ENCODE peak calls at places on chromosomes 1 and 21, in nine cellular contexts. One of them, this sample, is unnamed.
A peak's percentile ranks its signal among the peaks of the same experiment; 100 is the strongest.

GRCh38 chr1:84385347-84385746 is 12.9 kb upstream of the DNASE2B start:
- DNase-seq in stomach: no peak
- DNase-seq in transverse colon: no peak
- DNase-seq in dorsolateral prefrontal cortex: no peak
- DNase-seq in K562: no peak
- DNase-seq in PC-9: no peak
- DNase-seq in colonic mucosa: no peak
- DNase-seq in lung: no peak
- DNase-seq in vagina: no peak
- DNase-seq in this sample: no peak

GRCh38 chr21:33412832-33413519 is 9.8 kb downstream of the IFNGR2 start:
- DNase-seq in stomach: peak; percentile 37
- DNase-seq in transverse colon: peak; percentile 58
- DNase-seq in dorsolateral prefrontal cortex: no peak
- DNase-seq in K562: no peak
- DNase-seq in PC-9: no peak
- DNase-seq in colonic mucosa: peak; percentile 58
- DNase-seq in lung: no peak
- DNase-seq in vagina: no peak
- DNase-seq in this sample: peak; percentile 73

GRCh38 chr1:175373786-175374623 is 181.4 kb upstream of the KIAA0040 start:
- DNase-seq in stomach: no peak
- DNase-seq in transverse colon: no peak
- DNase-seq in dorsolateral prefrontal cortex: no peak
- DNase-seq in K562: peak; percentile 66
- DNase-seq in PC-9: no peak
- DNase-seq in colonic mucosa: peak; percentile 23
- DNase-seq in lung: no peak
- DNase-seq in vagina: no peak
- DNase-seq in this sample: peak; percentile 11

GRCh38 chr1:213491468-213491867 is 440.4 kb downstream of the RPS6KC1 start:
- DNase-seq in stomach: no peak
- DNase-seq in transverse colon: peak; percentile 21
- DNase-seq in dorsolateral prefrontal cortex: no peak
- DNase-seq in K562: no peak
- DNase-seq in PC-9: no peak
- DNase-seq in colonic mucosa: no peak
- DNase-seq in lung: no peak
- DNase-seq in vagina: no peak
- DNase-seq in this sample: no peak

GRCh38 chr1:244030481-244031040 is 20.5 kb upstream of the ZBTB18 start:
- DNase-seq in stomach: no peak
- DNase-seq in transverse colon: no peak
- DNase-seq in dorsolateral prefrontal cortex: no peak
- DNase-seq in K562: no peak
- DNase-seq in PC-9: no peak
- DNase-seq in colonic mucosa: no peak
- DNase-seq in lung: no peak
- DNase-seq in vagina: no peak
- DNase-seq in this sample: no peak

GRCh38 chr1:203663294-203663693 is 36.7 kb downstream of the ATP2B4 start:
- DNase-seq in stomach: no peak
- DNase-seq in transverse colon: no peak
- DNase-seq in dorsolateral prefrontal cortex: no peak
- DNase-seq in K562: no peak
- DNase-seq in PC-9: peak; percentile 88
- DNase-seq in colonic mucosa: no peak
- DNase-seq in lung: no peak
- DNase-seq in vagina: no peak
- DNase-seq in this sample: peak; percentile 29

GRCh38 chr1:28887418-28887834 is 26.9 kb upstream of the EPB41 start:
- DNase-seq in stomach: peak; percentile 42
- DNase-seq in transverse colon: peak; percentile 60
- DNase-seq in dorsolateral prefrontal cortex: no peak
- DNase-seq in K562: peak; percentile 31
- DNase-seq in PC-9: no peak
- DNase-seq in colonic mucosa: peak; percentile 41
- DNase-seq in lung: no peak
- DNase-seq in vagina: no peak
- DNase-seq in this sample: peak; percentile 23

GRCh38 chr21:45332981-45333582 is 45.4 kb upstream of the POFUT2 start:
- DNase-seq in stomach: no peak
- DNase-seq in transverse colon: no peak
- DNase-seq in dorsolateral prefrontal cortex: no peak
- DNase-seq in K562: no peak
- DNase-seq in PC-9: no peak
- DNase-seq in colonic mucosa: no peak
- DNase-seq in lung: no peak
- DNase-seq in vagina: no peak
- DNase-seq in this sample: no peak

GRCh38 chr1:26044971-26045711 is 777 bp downstream of the SLC30A2 start:
- DNase-seq in stomach: no peak
- DNase-seq in transverse colon: no peak
- DNase-seq in dorsolateral prefrontal cortex: no peak
- DNase-seq in K562: peak; percentile 59
- DNase-seq in PC-9: no peak
- DNase-seq in colonic mucosa: no peak
- DNase-seq in lung: no peak
- DNase-seq in vagina: no peak
- DNase-seq in this sample: peak; percentile 20

DNA sequence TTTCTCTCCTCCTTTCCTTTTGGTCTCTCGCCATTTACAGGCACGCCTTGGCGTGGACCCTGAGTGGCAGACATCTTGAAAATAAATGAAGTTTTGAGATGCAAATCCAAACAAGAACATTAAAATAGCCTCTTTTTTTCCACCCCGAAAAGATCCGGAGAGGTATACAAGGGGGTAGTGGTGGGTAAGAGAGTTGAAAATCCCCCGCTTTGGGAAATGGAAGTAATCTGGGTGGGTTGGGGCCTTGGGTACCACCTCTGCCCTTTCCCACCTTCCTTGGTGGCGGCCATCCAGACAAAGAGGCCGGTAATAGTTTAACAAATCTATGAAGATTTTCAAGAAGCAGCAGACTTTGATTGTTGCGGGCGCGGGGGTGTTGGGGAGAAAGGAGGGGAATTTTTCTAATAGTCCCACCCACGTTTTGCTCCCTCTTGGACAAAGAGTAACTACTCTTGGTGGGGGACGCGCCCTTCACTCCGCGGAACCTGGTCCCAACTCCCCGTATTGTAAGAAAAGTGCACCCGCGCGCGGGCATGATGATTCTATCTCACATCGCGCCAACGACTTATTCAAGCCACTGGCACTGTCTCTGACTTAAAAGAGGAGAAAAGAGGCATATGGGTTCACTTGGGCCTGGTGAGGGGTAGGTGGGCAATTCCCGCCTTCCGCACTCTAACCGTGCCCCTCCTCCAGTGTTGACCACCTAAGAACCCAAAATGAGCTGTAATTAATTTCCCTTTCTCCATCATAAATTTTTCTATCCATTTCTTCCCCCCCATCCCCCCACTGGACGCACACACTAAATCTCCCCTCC is 3.9 kb upstream of the FOXD3 start:
- DNase-seq in stomach: no peak
- DNase-seq in transverse colon: no peak
- DNase-seq in dorsolateral prefrontal cortex: no peak
- DNase-seq in K562: no peak
- DNase-seq in PC-9: no peak
- DNase-seq in colonic mucosa: no peak
- DNase-seq in lung: no peak
- DNase-seq in vagina: no peak
- DNase-seq in this sample: no peak
- H3K27me3 ChIP-seq in stomach: peaks cover 61% of the 10 kb centered on the region
- H3K27me3 ChIP-seq in transverse colon: peaks cover 100% of the 10 kb centered on the region
- H3K27me3 ChIP-seq in dorsolateral prefrontal cortex: peaks cover 82% of the 10 kb centered on the region
- H3K27me3 ChIP-seq in K562: no peaks in the 10 kb centered on the region
- H3K27me3 ChIP-seq in PC-9: peaks cover 16% of the 10 kb centered on the region
- H3K27me3 ChIP-seq in colonic mucosa: peaks cover 77% of the 10 kb centered on the region
- H3K27me3 ChIP-seq in lung: no peaks in the 10 kb centered on the region
- H3K27me3 ChIP-seq in vagina: peaks cover 52% of the 10 kb centered on the region
- H3K27me3 ChIP-seq in this sample: peaks cover 13% of the 10 kb centered on the region

GRCh38 chr1:159015440-159015909 is 5.8 kb downstream of the IFI16 start:
- DNase-seq in stomach: peak; percentile 47
- DNase-seq in transverse colon: peak; percentile 67
- DNase-seq in dorsolateral prefrontal cortex: no peak
- DNase-seq in K562: peak; percentile 72
- DNase-seq in PC-9: no peak
- DNase-seq in colonic mucosa: peak; percentile 64
- DNase-seq in lung: peak; percentile 70
- DNase-seq in vagina: no peak
- DNase-seq in this sample: peak; percentile 56
- H3K4me3 ChIP-seq in stomach: no peak overlapping the region
- H3K4me3 ChIP-seq in transverse colon: no peak overlapping the region
- H3K4me3 ChIP-seq in dorsolateral prefrontal cortex: no peak overlapping the region
- H3K4me3 ChIP-seq in K562: no peak overlapping the region
- H3K4me3 ChIP-seq in PC-9: no peak overlapping the region
- H3K4me3 ChIP-seq in colonic mucosa: no peak overlapping the region
- H3K4me3 ChIP-seq in lung: no peak overlapping the region
- H3K4me3 ChIP-seq in vagina: peak overlapping the region; percentile 18
- H3K4me3 ChIP-seq in this sample: no peak overlapping the region

DNA sequence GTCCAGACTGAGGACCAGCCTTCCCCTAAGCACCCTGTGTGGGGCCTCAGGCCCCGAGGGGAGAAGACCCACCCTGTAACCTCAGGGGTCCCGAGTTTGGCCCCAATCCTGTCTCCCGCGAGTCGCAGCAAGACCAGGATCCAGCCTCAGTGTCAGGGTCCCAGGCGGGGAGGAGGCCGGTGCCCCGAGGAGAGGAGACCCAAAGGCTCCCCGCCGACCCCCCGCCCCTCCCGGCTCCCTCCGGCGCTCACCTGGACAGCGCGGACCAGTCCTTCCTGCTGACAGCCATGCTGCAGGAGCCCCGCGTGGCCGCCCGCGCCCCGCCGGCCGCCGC is at the start of gene LAD1:
- DNase-seq in stomach: no peak
- DNase-seq in transverse colon: no peak
- DNase-seq in dorsolateral prefrontal cortex: no peak
- DNase-seq in K562: no peak
- DNase-seq in PC-9: no peak
- DNase-seq in colonic mucosa: no peak
- DNase-seq in lung: no peak
- DNase-seq in vagina: no peak
- DNase-seq in this sample: no peak
- H3K27ac ChIP-seq in stomach: peak within 1 kb of the TSS; percentile 84
- H3K27ac ChIP-seq in transverse colon: peak within 1 kb of the TSS; percentile 88
- H3K27ac ChIP-seq in dorsolateral prefrontal cortex: no peak within 1 kb of the TSS
- H3K27ac ChIP-seq in K562: no peak within 1 kb of the TSS
- H3K27ac ChIP-seq in PC-9: peak within 1 kb of the TSS; percentile 61
- H3K27ac ChIP-seq in colonic mucosa: peak within 1 kb of the TSS; percentile 92
- H3K27ac ChIP-seq in lung: no peak within 1 kb of the TSS
- H3K27ac ChIP-seq in vagina: peak within 1 kb of the TSS; percentile 80
- H3K27ac ChIP-seq in this sample: peak within 1 kb of the TSS; percentile 99

GRCh38 chr1:162026906-162027305 is 3.2 kb upstream of the OLFML2B start:
- DNase-seq in stomach: no peak
- DNase-seq in transverse colon: no peak
- DNase-seq in dorsolateral prefrontal cortex: no peak
- DNase-seq in K562: no peak
- DNase-seq in PC-9: no peak
- DNase-seq in colonic mucosa: no peak
- DNase-seq in lung: no peak
- DNase-seq in vagina: no peak
- DNase-seq in this sample: no peak
- H3K27me3 ChIP-seq in stomach: no peaks in the 10 kb centered on the region
- H3K27me3 ChIP-seq in transverse colon: peaks cover 21% of the 10 kb centered on the region
- H3K27me3 ChIP-seq in dorsolateral prefrontal cortex: peaks cover 5% of the 10 kb centered on the region
- H3K27me3 ChIP-seq in K562: peaks cover 48% of the 10 kb centered on the region
- H3K27me3 ChIP-seq in PC-9: peaks cover 10% of the 10 kb centered on the region
- H3K27me3 ChIP-seq in colonic mucosa: peaks cover 3% of the 10 kb centered on the region
- H3K27me3 ChIP-seq in lung: no peaks in the 10 kb centered on the region
- H3K27me3 ChIP-seq in vagina: no peaks in the 10 kb centered on the region
- H3K27me3 ChIP-seq in this sample: no peaks in the 10 kb centered on the region

GRCh38 chr1:206693592-206693991 is 8.9 kb downstream of the MAPKAPK2 start:
- DNase-seq in stomach: no peak
- DNase-seq in transverse colon: no peak
- DNase-seq in dorsolateral prefrontal cortex: no peak
- DNase-seq in K562: no peak
- DNase-seq in PC-9: no peak
- DNase-seq in colonic mucosa: no peak
- DNase-seq in lung: no peak
- DNase-seq in vagina: no peak
- DNase-seq in this sample: no peak
- H3K4me3 ChIP-seq in stomach: no peak overlapping the region
- H3K4me3 ChIP-seq in transverse colon: no peak overlapping the region
- H3K4me3 ChIP-seq in dorsolateral prefrontal cortex: no peak overlapping the region
- H3K4me3 ChIP-seq in K562: no peak overlapping the region
- H3K4me3 ChIP-seq in PC-9: no peak overlapping the region
- H3K4me3 ChIP-seq in colonic mucosa: no peak overlapping the region
- H3K4me3 ChIP-seq in lung: no peak overlapping the region
- H3K4me3 ChIP-seq in vagina: no peak overlapping the region
- H3K4me3 ChIP-seq in this sample: no peak overlapping the region

GRCh38 chr1:30752651-30752908 is 5.0 kb downstream of the LAPTM5 start:
- DNase-seq in stomach: no peak
- DNase-seq in transverse colon: no peak
- DNase-seq in dorsolateral prefrontal cortex: no peak
- DNase-seq in K562: no peak
- DNase-seq in PC-9: peak; percentile 45
- DNase-seq in colonic mucosa: no peak
- DNase-seq in lung: no peak
- DNase-seq in vagina: no peak
- DNase-seq in this sample: no peak
- H3K27ac ChIP-seq in stomach: no peak overlapping the region
- H3K27ac ChIP-seq in transverse colon: peak overlapping the region; percentile 1
- H3K27ac ChIP-seq in dorsolateral prefrontal cortex: no peak overlapping the region
- H3K27ac ChIP-seq in K562: no peak overlapping the region
- H3K27ac ChIP-seq in PC-9: peak overlapping the region; percentile 8
- H3K27ac ChIP-seq in colonic mucosa: no peak overlapping the region
- H3K27ac ChIP-seq in lung: no peak overlapping the region
- H3K27ac ChIP-seq in vagina: no peak overlapping the region
- H3K27ac ChIP-seq in this sample: no peak overlapping the region

DNA sequence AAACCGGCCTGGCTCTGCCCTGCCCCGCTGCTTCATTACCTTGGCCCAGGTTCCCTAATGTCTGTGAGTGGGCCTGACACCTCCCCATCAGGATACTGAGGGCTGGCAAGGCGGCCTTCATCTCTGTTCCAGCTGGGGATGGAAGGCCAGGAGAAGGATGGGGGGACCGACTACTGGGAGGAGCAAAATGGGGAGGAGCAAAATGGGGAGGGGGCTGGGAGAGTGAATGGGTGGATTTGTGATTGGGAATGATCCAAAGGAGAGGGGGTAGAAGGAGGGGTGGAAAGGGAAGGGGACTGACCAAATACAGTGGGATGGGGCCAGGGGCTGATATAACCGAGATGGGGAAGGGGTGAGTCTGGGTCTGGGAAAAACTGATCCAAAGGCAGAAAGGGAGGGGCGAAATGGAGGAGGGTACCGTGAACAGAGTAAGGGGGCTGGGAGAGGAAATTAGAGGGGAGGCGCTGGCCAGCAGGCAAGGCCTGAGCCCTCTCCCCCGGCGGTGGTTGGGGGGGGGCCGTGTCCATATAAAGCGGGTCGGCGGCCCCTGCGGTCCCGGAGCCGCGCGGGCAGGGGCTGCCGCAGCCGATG is at the start of gene FOXE3:
- DNase-seq in stomach: no peak
- DNase-seq in transverse colon: no peak
- DNase-seq in dorsolateral prefrontal cortex: no peak
- DNase-seq in K562: no peak
- DNase-seq in PC-9: no peak
- DNase-seq in colonic mucosa: no peak
- DNase-seq in lung: no peak
- DNase-seq in vagina: no peak
- DNase-seq in this sample: no peak
- H3K27me3 ChIP-seq in stomach: peaks cover 12% of the 10 kb centered on the region
- H3K27me3 ChIP-seq in transverse colon: peaks cover 43% of the 10 kb centered on the region
- H3K27me3 ChIP-seq in dorsolateral prefrontal cortex: peaks cover 37% of the 10 kb centered on the region
- H3K27me3 ChIP-seq in K562: peaks cover 45% of the 10 kb centered on the region
- H3K27me3 ChIP-seq in PC-9: no peaks in the 10 kb centered on the region
- H3K27me3 ChIP-seq in colonic mucosa: peaks cover 7% of the 10 kb centered on the region
- H3K27me3 ChIP-seq in lung: peaks cover 7% of the 10 kb centered on the region
- H3K27me3 ChIP-seq in vagina: peaks cover 7% of the 10 kb centered on the region
- H3K27me3 ChIP-seq in this sample: peaks cover 11% of the 10 kb centered on the region